ENCODE peak calls at places on chromosomes 6 and 20, in five cellular contexts. S is astrocyte, X is RWPE2, O is tibial nerve, U is K562. G is an unnamed sample.

GRCh38 chr6:98686008-98686601 is 148.3 kb upstream of the POU3F2 start:
- DNase-seq in S (no peak), X (no peak), O (no peak), U (no peak), G (no peak)

GRCh38 chr6:44102527-44102926 is 24.7 kb downstream of the MRPL14 start:
- DNase-seq in S (no peak), X (no peak), O (no peak), U (no peak), G (no peak)

GRCh38 chr6:48016027-48016755 is 94.8 kb downstream of the PTCHD4 start:
- DNase-seq in S (no peak), X (no peak), O (no peak), U (no peak), G (no peak)

GRCh38 chr20:14979472-14979986 is 642.1 kb upstream of the FLRT3 start:
- DNase-seq in S (no peak), X (no peak), O (no peak), U (no peak), G (no peak)

GRCh38 chr6:156857573-156857972 is 80.4 kb downstream of the ARID1B start:
- DNase-seq in S (peak), X (no peak), O (no peak), U (no peak), G (no peak)

GRCh38 chr6:113659762-113660404 is 197.3 kb upstream of the MARCKS start:
- DNase-seq in S (no peak), X (no peak), O (no peak), U (no peak), G (no peak)

GRCh38 chr20:11376406-11376805 is 541.3 kb upstream of the BTBD3 start:
- DNase-seq in S (no peak), X (no peak), O (no peak), U (no peak), G (no peak)

GRCh38 chr6:133300896-133301295 is 59.7 kb downstream of the EYA4 start:
- DNase-seq in S (no peak), X (no peak), O (no peak), U (no peak), G (no peak)

GRCh38 chr20:49602370-49603208 is 34.7 kb upstream of the PTGIS start:
- DNase-seq in S (no peak), X (no peak), O (no peak), U (no peak), G (no peak)

GRCh38 chr20:46135856-46136633 is 17.9 kb downstream of the CD40 start:
- DNase-seq in S (no peak), X (peak), O (no peak), U (no peak), G (no peak)

GRCh38 chr6:159594750-159595117 is 98.3 kb downstream of the SOD2 start:
- DNase-seq in S (peak), X (no peak), O (no peak), U (no peak), G (no peak)

GRCh38 chr20:21618697-21619421 is 86.6 kb upstream of the PAX1 start:
- DNase-seq in S (no peak), X (no peak), O (no peak), U (no peak), G (no peak)

GRCh38 chr6:23980965-23981364 is 145.1 kb upstream of the NRSN1 start:
- DNase-seq in S (peak), X (no peak), O (no peak), U (no peak), G (no peak)

GRCh38 chr6:108157972-108158441 is 7.8 kb upstream of the NR2E1 start:
- DNase-seq in S (no peak), X (no peak), O (no peak), U (no peak), G (no peak)

GRCh38 chr20:5886788-5887187 is 63.5 kb downstream of the TRMT6 start:
- DNase-seq in S (peak), X (no peak), O (no peak), U (no peak), G (no peak)

GRCh38 chr20:24964518-24964838 is 15.4 kb downstream of the CST7 start:
- DNase-seq in S (no peak), X (no peak), O (no peak), U (no peak), G (no peak)

GRCh38 chr6:135211306-135211702 is 30.2 kb downstream of the MYB start:
- DNase-seq in S (no peak), X (no peak), O (no peak), U (no peak), G (no peak)

GRCh38 chr6:73722318-73723060 is 26.5 kb downstream of the CD109 start:
- DNase-seq in S (peak), X (no peak), O (no peak), U (no peak), G (peak)
- H3K4me3 ChIP-seq in S (no peak), X (no peak), O (no peak), U (no peak), G (no peak)

GRCh38 chr20:39632757-39633156 is 670.6 kb downstream of the DHX35 start:
- DNase-seq in S (no peak), X (no peak), O (no peak), U (no peak), G (no peak)
- H3K27ac ChIP-seq in S (no peak), X (no peak), O (no peak), U (no peak), G (no peak)

GRCh38 chr20:53623127-53623453 is 29.5 kb upstream of the ZNF217 start:
- DNase-seq in S (no peak), X (no peak), O (no peak), U (no peak), G (no peak)
- H3K4me3 ChIP-seq in S (peak), X (no peak), O (peak), U (peak), G (peak)

GRCh38 chr20:59220161-59220560 is 56.5 kb downstream of the ZNF831 start:
- DNase-seq in S (no peak), X (no peak), O (no peak), U (no peak), G (no peak)

GRCh38 chr20:59222982-59223610 is 59.5 kb downstream of the ZNF831 start:
- DNase-seq in S (no peak), X (no peak), O (no peak), U (no peak), G (no peak)

GRCh38 chr20:59222239-59222981 is 58.8 kb downstream of the ZNF831 start:
- DNase-seq in S (peak), X (peak), O (peak), U (peak), G (peak)

GRCh38 chr20:59221049-59221748 is 57.6 kb downstream of the ZNF831 start:
- DNase-seq in S (no peak), X (no peak), O (no peak), U (no peak), G (no peak)

DNA sequence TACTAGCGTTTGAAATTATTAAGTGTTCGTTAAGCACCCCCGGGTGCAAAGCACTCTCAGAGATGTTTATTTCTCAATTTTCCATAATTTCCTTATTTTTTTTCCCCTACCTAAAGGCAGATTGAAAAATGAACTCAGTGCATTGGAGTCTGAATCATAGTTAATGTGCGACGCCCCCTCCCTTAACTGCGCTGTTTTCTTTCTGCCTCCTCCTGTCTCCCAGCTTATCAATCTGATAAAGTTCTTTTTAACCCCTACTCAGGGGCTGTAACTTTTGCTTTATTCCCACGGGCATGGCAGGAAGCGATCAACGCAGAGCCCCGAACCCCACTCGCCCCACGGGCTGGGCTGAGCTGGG is 58.2 kb downstream of the ZNF831 start:
- DNase-seq in S (no peak), X (no peak), O (no peak), U (no peak), G (no peak)
- H3K27ac ChIP-seq in S (no peak), X (no peak), O (peak), U (no peak), G (peak)

DNA sequence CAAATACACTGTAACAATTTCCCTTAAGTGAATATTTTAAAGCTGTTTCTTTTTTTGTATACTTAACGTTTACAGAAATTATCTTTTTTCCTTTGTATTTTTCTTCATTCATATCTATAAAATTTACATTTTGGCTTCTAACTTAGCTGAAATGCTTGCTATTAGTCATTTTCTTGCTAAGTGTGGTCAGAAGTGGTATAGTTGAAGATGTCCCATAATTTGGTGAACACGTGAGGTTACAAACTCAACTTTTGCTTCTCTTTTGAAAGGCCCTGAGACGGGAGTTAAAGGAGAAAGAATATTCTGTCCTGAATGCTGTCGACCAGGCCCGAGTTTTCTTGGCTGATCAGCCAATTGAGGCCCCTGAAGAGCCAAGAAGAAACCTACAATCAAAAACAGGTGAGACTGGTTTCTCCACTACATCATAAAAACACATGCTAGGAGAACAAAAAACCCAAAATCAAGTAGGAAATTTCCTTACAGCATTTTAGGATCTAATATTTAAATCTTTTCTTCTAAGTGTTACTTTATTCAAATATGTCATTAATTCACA is 445.0 kb downstream of the UTRN start:
- DNase-seq in S (no peak), X (no peak), O (no peak), U (no peak), G (no peak)
- H3K4me3 ChIP-seq in S (no peak), X (no peak), O (no peak), U (no peak), G (no peak)

GRCh38 chr6:66725670-66726069 is 1018.6 kb upstream of the EYS start:
- DNase-seq in S (no peak), X (no peak), O (no peak), U (no peak), G (no peak)
- H3K27ac ChIP-seq in S (no peak), X (no peak), O (no peak), U (no peak), G (no peak)

DNA sequence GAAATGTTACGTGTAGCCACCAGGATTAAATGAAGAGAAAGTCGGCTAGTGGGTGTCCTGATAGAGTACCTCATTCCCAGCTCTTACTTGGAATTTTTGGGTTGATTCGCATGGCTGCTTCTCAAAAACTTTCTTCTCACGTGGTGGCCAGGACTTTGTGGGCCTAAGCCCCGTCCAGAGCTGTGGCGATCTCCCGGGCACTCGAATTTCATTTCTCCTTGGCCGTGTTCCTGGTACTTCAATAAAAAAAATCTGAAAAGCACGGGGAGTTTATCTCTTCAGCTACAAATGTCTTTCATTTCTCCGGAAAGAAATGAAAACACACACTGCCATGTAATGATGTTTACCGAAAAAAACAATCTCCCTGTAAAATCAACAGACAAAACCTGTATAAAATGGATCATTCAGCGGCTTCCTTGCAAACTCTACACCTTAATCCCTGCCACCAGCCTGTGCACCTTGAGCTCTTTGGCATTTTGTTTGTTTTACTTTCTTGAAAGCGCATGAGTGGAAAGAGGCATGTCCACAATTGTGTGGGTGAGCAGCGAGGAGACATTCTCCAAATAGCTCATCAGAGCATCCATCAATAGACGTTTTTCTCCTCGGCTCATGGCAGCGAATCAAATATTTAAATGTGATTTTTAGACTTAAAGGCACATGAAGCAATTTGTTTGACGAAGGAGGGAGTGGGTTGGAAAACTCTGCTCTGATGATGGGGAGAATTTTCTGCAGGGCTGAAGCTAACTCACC is 173.1 kb downstream of the TFAP2C start:
- DNase-seq in S (peak), X (no peak), O (no peak), U (no peak), G (no peak)
- H3K4me3 ChIP-seq in S (no peak), X (no peak), O (no peak), U (no peak), G (no peak)

GRCh38 chr20:31836853-31837608 is 8.4 kb downstream of the FOXS1 start:
- DNase-seq in S (peak), X (peak), O (no peak), U (no peak), G (no peak)

GRCh38 chr20:31838646-31839292 is 6.6 kb downstream of the FOXS1 start:
- DNase-seq in S (no peak), X (no peak), O (no peak), U (no peak), G (no peak)

GRCh38 chr20:31839782-31840487 is 5.5 kb downstream of the FOXS1 start:
- DNase-seq in S (no peak), X (no peak), O (no peak), U (no peak), G (no peak)

GRCh38 chr20:31835977-31836852 is 9.2 kb downstream of the FOXS1 start:
- DNase-seq in S (peak), X (peak), O (peak), U (peak), G (peak)

DNA sequence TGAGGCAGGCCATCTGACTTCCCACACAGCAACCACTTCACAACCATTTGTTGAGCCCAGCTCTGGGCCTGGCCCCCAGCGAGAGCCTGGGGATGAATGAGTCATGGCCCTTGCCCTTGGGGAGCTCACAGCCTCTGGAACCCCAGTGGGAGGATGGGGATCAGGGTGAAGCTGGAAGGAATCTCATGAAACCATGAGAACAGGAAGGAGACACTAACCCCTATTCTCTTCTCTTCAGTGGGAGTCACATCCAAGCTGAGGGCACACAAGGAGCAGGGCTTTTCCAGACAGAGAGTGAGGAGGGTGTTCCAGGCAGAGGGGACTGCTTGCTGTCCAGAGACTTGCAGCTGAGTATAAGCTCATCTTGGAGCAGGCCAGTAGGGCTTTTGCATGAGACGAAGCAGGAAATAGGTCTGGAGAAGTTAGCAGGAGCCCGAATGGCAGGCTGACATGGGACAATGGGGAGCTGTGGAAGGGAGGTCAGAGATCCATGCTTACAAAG is 7.5 kb downstream of the FOXS1 start:
- DNase-seq in S (peak), X (peak), O (no peak), U (peak), G (no peak)
- H3K27ac ChIP-seq in S (no peak), X (peak), O (no peak), U (no peak), G (no peak)

G was measured in CD4-positive, CD25-positive, alpha-beta regulatory T cell.